ENCODE peak calls at places on chromosomes 5 and 9, in four cellular contexts. U is A549, X is RWPE1, F is endodermal cell. Q is an unnamed sample.

GRCh38 chr9:31030741-31031202 is 1353.7 kb upstream of the ACO1 start:
- DNase-seq in U (no peak), X (no peak), F (peak), Q (no peak)

GRCh38 chr5:113693621-113694130 is 180.2 kb downstream of the YTHDC2 start:
- DNase-seq in U (no peak), X (no peak), F (no peak), Q (no peak)

GRCh38 chr5:176620333-176620981 is 9.9 kb downstream of the SNCB start:
- DNase-seq in U (peak), X (no peak), F (peak), Q (no peak)

GRCh38 chr9:110156902-110157301 is 51.1 kb downstream of the C9orf152 start:
- DNase-seq in U (no peak), X (no peak), F (no peak), Q (no peak)

GRCh38 chr9:129177443-129177790 is 644 bp downstream of the IER5L start:
- DNase-seq in U (no peak), X (peak), F (no peak), Q (peak)

GRCh38 chr5:110839004-110839403 is 100.2 kb downstream of the SLC25A46 start:
- DNase-seq in U (no peak), X (no peak), F (no peak), Q (no peak)

GRCh38 chr9:114653556-114654159 is 3.9 kb downstream of the TEX53 start:
- DNase-seq in U (peak), X (peak), F (peak), Q (peak)

GRCh38 chr5:122871669-122872068 is 26.3 kb downstream of the SNX24 start:
- DNase-seq in U (no peak), X (no peak), F (no peak), Q (no peak)

GRCh38 chr9:72280913-72281500 is 84.0 kb downstream of the ZFAND5 start:
- DNase-seq in U (peak), X (peak), F (peak), Q (peak)

GRCh38 chr5:3131161-3131560 is 379.7 kb upstream of the IRX2 start:
- DNase-seq in U (no peak), X (no peak), F (peak), Q (no peak)

GRCh38 chr5:170748986-170749385 is 34.5 kb upstream of the GABRP start:
- DNase-seq in U (no peak), X (no peak), F (peak), Q (no peak)

GRCh38 chr9:74512416-74512815 is 15.3 kb downstream of the RORB start:
- DNase-seq in U (no peak), X (no peak), F (no peak), Q (no peak)
- TF ChIP-seq CTCF in U (no peak), X (no peak), F (no peak), Q (no peak)

GRCh38 chr9:98775831-98776441 is 20.4 kb downstream of the ANKS6 start:
- DNase-seq in U (peak), X (peak), F (peak), Q (peak)
- TF ChIP-seq CTCF in U (peak), X (peak), F (peak), Q (peak)

DNA sequence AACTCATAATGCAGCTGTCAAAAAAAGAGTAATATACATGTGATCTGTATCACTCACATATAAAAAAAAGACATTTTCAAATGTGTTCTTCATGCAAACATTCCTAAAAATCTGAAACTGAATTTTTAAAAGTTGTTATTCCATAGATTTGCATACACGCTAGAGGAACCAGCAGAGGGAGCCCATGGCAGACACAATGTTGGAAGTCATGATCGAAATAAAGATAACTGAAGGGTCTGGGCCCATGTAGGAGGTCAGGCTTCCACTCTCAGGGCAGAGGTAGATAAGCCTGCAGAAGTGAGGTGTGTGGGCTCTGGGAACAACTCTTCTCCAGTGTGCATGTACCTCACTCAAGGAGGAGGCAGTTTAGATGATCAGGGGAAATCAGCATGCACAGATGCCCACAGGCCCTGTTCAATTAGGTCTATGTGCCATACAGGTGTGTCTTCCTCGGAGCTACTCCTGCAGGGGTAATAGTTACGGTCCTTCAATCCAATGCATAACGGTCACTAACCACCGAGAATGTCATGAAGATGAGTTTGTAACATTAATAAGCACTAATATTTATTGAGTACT is 208.6 kb downstream of the EPB41L4A start:
- DNase-seq in U (peak), X (peak), F (peak), Q (no peak)
- TF ChIP-seq CTCF in U (peak), X (peak), F (peak), Q (no peak)

GRCh38 chr9:127884427-127884911 is 7.0 kb upstream of the AK1 start:
- DNase-seq in U (no peak), X (no peak), F (peak), Q (no peak)
- TF ChIP-seq CTCF in U (no peak), X (no peak), F (no peak), Q (no peak)

GRCh38 chr9:132651259-132651658 is 18.5 kb downstream of the DDX31 start:
- DNase-seq in U (no peak), X (peak), F (no peak), Q (no peak)
- TF ChIP-seq CTCF in U (peak), X (peak), F (peak), Q (peak)

Q was measured in GM13976.